ENCODE peak calls at places on chromosomes 1 and 21, in eight cellular contexts. H is GM10248, B is left cardiac atrium, R is NCI-H460, E is AG10803, Y is HCT116, T is cardiac muscle cell, W is NAMALWA. J is an unnamed sample.

GRCh38 chr1:212892108-212892507 is 34.0 kb downstream of the FLVCR1 start:
- DNase-seq in H (no peak), B (no peak), R (no peak), E (no peak), Y (no peak), T (no peak), W (no peak), J (no peak)

GRCh38 chr1:206937437-206937836 is 8.8 kb downstream of the PIGR start:
- DNase-seq in H (no peak), B (no peak), R (no peak), E (no peak), Y (no peak), T (no peak), W (no peak), J (no peak)

GRCh38 chr1:168057921-168058320 is 78.8 kb downstream of the GPR161 start:
- DNase-seq in H (no peak), B (no peak), R (no peak), E (peak; percentile 6), Y (no peak), T (no peak), W (no peak), J (peak; percentile 32)

GRCh38 chr21:42156690-42157605 is 62.0 kb upstream of the ABCG1 start:
- DNase-seq in H (peak; percentile 15), B (no peak), R (no peak), E (no peak), Y (no peak), T (no peak), W (no peak), J (no peak)

GRCh38 chr1:218521414-218522169 is 176.5 kb downstream of the TGFB2 start:
- DNase-seq in H (peak; percentile 47), B (peak; percentile 35), R (peak; percentile 73), E (peak; percentile 60), Y (peak; percentile 41), T (no peak), W (peak; percentile 61), J (peak; percentile 70)

GRCh38 chr1:81803423-81804103 is 2.8 kb downstream of the ADGRL2 start:
- DNase-seq in H (no peak), B (no peak), R (no peak), E (no peak), Y (no peak), T (peak; percentile 58), W (no peak), J (peak; percentile 15)

GRCh38 chr1:104646233-104646632 is 896.5 kb downstream of the AMY1C start:
- DNase-seq in H (no peak), B (no peak), R (no peak), E (no peak), Y (no peak), T (no peak), W (no peak), J (no peak)

GRCh38 chr1:77545970-77546369 is 136.5 kb downstream of the ZZZ3 start:
- DNase-seq in H (no peak), B (no peak), R (no peak), E (peak; percentile 94), Y (no peak), T (no peak), W (no peak), J (peak; percentile 59)

GRCh38 chr21:43731476-43731875 is 12.5 kb downstream of the PDXK start:
- DNase-seq in H (no peak), B (no peak), R (no peak), E (no peak), Y (no peak), T (no peak), W (no peak), J (no peak)

GRCh38 chr1:37999434-38000232 is 5.7 kb downstream of the FHL3 start:
- DNase-seq in H (no peak), B (peak; percentile 69), R (no peak), E (peak; percentile 69), Y (no peak), T (no peak), W (no peak), J (peak; percentile 76)

GRCh38 chr1:51564124-51564523 is 45.1 kb upstream of the EPS15 start:
- DNase-seq in H (peak; percentile 59), B (no peak), R (no peak), E (peak; percentile 36), Y (no peak), T (no peak), W (no peak), J (peak; percentile 73)

GRCh38 chr1:12501661-12502060 is 116.3 kb downstream of the DHRS3 start:
- DNase-seq in H (no peak), B (no peak), R (no peak), E (peak; percentile 63), Y (no peak), T (no peak), W (no peak), J (peak; percentile 72)

GRCh38 chr1:173210273-173210672 is 3.1 kb upstream of the TNFSF4 start:
- DNase-seq in H (no peak), B (no peak), R (no peak), E (no peak), Y (no peak), T (no peak), W (no peak), J (no peak)

GRCh38 chr1:39564941-39565340 is 11.6 kb downstream of the PABPC4 start:
- DNase-seq in H (no peak), B (no peak), R (no peak), E (no peak), Y (no peak), T (no peak), W (no peak), J (no peak)

GRCh38 chr1:240888787-240889048 is 276.8 kb upstream of the GREM2 start:
- DNase-seq in H (no peak), B (no peak), R (no peak), E (no peak), Y (no peak), T (no peak), W (no peak), J (no peak)

GRCh38 chr1:88946845-88947244 is 45.6 kb downstream of the KYAT3 start:
- DNase-seq in H (no peak), B (no peak), R (no peak), E (no peak), Y (no peak), T (no peak), W (no peak), J (no peak)

GRCh38 chr1:155091071-155092051 is 12.7 kb downstream of the EFNA3 start:
- DNase-seq in H (peak; percentile 84), B (peak; percentile 84), R (peak; percentile 80), E (peak; percentile 38), Y (peak; percentile 61), T (peak; percentile 85), W (peak; percentile 92), J (peak; percentile 70)

GRCh38 chr1:75615664-75616435 is 4.9 kb upstream of the SLC44A5 start:
- DNase-seq in H (peak; percentile 35), B (peak; percentile 44), R (no peak), E (peak; percentile 34), Y (no peak), T (peak; percentile 81), W (no peak), J (peak; percentile 35)

GRCh38 chr21:40759061-40759460 is 87.9 kb downstream of the DSCAM start:
- DNase-seq in H (no peak), B (no peak), R (no peak), E (no peak), Y (no peak), T (no peak), W (no peak), J (no peak)

GRCh38 chr1:168266644-168267186 is 14.0 kb upstream of the TBX19 start:
- DNase-seq in H (no peak), B (no peak), R (no peak), E (no peak), Y (no peak), T (no peak), W (no peak), J (peak; percentile 42)